ENCODE peak calls at places on chromosomes 1 and 21, in ten cellular contexts. B is AG04450; R is heart right ventricle; L is CD8-positive, alpha-beta T cell; D is adrenal gland; V is GM12864; O is Caco-2; Z is esophagus muscularis mucosa; K is tibial nerve; A is astrocyte of the spinal cord. M is an unnamed sample.
A peak's percentile ranks its signal among the peaks of the same experiment; 100 is the strongest.

GRCh38 chr1:84300991-84301758 is at the start of gene SAMD13:
- DNase-seq in B (peak; percentile 29), R (peak; percentile 84), L (peak; percentile 64), D (peak; percentile 92), V (no peak), O (no peak), Z (no peak), K (peak; percentile 80), A (peak; percentile 78), M (peak; percentile 72)

GRCh38 chr1:161200421-161200991 is 1.7 kb upstream of the ADAMTS4 start:
- DNase-seq in B (no peak), R (no peak), L (no peak), D (no peak), V (no peak), O (no peak), Z (no peak), K (no peak), A (no peak), M (no peak)

GRCh38 chr1:160997323-160998038 is 23.5 kb downstream of the F11R start:
- DNase-seq in B (no peak), R (peak; percentile 83), L (peak; percentile 49), D (peak; percentile 82), V (no peak), O (peak; percentile 83), Z (no peak), K (peak; percentile 41), A (peak; percentile 57), M (peak; percentile 73)

GRCh38 chr1:46284597-46285564 is 18.5 kb downstream of the LRRC41 start:
- DNase-seq in B (peak; percentile 34), R (no peak), L (no peak), D (no peak), V (no peak), O (peak; percentile 60), Z (no peak), K (no peak), A (no peak), M (no peak)

GRCh38 chr1:15758537-15758936 is at the start of gene FBLIM1:
- DNase-seq in B (no peak), R (no peak), L (no peak), D (no peak), V (no peak), O (no peak), Z (no peak), K (no peak), A (no peak), M (no peak)

GRCh38 chr1:172882791-172883386 is 167.9 kb downstream of the TNFSF18 start:
- DNase-seq in B (no peak), R (no peak), L (no peak), D (no peak), V (no peak), O (no peak), Z (no peak), K (no peak), A (no peak), M (no peak)

GRCh38 chr21:34580181-34580700 is 34.7 kb downstream of the RCAN1 start:
- DNase-seq in B (no peak), R (peak; percentile 84), L (no peak), D (peak; percentile 71), V (no peak), O (no peak), Z (no peak), K (no peak), A (no peak), M (no peak)

GRCh38 chr21:23986987-23987386 is 1620.3 kb downstream of the MRPL39 start:
- DNase-seq in B (no peak), R (no peak), L (no peak), D (no peak), V (no peak), O (no peak), Z (no peak), K (no peak), A (no peak), M (no peak)

GRCh38 chr1:2351723-2352122 is 39.6 kb downstream of the MORN1 start:
- DNase-seq in B (no peak), R (no peak), L (no peak), D (no peak), V (no peak), O (no peak), Z (no peak), K (no peak), A (no peak), M (no peak)

GRCh38 chr1:2353215-2353906 is 38.0 kb downstream of the MORN1 start:
- DNase-seq in B (no peak), R (no peak), L (no peak), D (no peak), V (no peak), O (no peak), Z (no peak), K (no peak), A (no peak), M (no peak)

GRCh38 chr1:2350911-2351655 is 40.3 kb downstream of the MORN1 start:
- DNase-seq in B (no peak), R (no peak), L (no peak), D (no peak), V (no peak), O (no peak), Z (no peak), K (no peak), A (no peak), M (no peak)

GRCh38 chr1:2353907-2354438 is 37.4 kb downstream of the MORN1 start:
- DNase-seq in B (no peak), R (no peak), L (no peak), D (no peak), V (no peak), O (no peak), Z (no peak), K (no peak), A (no peak), M (no peak)

DNA sequence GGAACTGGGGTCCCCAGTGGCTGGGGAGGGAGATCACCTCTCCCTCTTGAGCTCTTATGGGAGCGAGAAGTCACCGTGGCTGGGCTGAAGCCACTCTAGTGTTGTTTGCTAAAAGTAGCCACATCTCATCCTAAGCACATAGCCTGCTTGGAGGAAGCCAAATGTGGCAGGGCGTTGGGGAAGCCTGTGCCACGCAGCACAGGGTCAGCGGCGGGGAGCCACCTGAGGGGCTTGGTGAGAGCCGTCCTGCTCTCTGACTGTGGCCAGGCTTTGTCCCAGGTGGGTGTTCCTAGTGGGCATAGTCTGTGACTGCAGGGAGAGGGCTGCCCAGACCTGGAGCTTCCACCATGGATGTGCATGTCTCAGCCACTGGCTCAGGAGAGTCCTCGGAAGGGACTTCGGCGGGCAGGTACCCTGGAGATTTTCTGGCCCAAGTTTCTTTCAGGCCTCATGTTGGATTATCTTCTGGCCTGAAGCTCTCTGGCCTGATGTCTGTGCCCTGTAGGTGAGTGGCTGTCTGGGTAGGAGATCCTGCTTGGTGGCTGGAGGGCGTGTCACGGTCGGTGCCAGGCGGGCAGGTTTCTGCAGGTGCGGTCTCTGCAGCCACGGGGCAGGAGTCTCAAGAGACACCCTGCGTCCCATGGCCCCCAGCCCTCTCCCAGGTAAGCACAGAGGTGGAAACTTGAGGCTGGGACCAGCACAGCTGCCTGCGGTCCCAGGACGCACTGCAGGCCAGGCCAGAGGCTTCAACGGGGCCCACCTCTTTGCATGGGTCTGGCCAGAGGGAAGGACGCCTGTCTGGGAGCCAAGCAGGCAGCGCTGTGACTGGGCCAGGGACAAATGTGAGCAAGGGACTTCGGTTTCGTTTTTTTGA is 38.8 kb downstream of the MORN1 start:
- DNase-seq in B (no peak), R (no peak), L (no peak), D (no peak), V (no peak), O (no peak), Z (no peak), K (no peak), A (no peak), M (no peak)
- TF ChIP-seq CTCF in B (no peak), R (no peak), L (no peak), D (no peak), V (no peak), O (no peak), Z (no peak), K (no peak), A (no peak), M (no peak)

GRCh38 chr1:9557624-9558023 is 18.4 kb downstream of the SLC25A33 start:
- DNase-seq in B (no peak), R (no peak), L (no peak), D (no peak), V (no peak), O (no peak), Z (no peak), K (no peak), A (no peak), M (no peak)

GRCh38 chr1:9558946-9559545 is 19.8 kb downstream of the SLC25A33 start:
- DNase-seq in B (no peak), R (no peak), L (no peak), D (no peak), V (no peak), O (no peak), Z (no peak), K (no peak), A (no peak), M (no peak)

GRCh38 chr1:9558271-9558945 is 19.1 kb downstream of the SLC25A33 start:
- DNase-seq in B (no peak), R (no peak), L (no peak), D (no peak), V (no peak), O (no peak), Z (no peak), K (no peak), A (no peak), M (no peak)

GRCh38 chr1:9561429-9561828 is 22.2 kb downstream of the SLC25A33 start:
- DNase-seq in B (peak; percentile 64), R (peak; percentile 66), L (no peak), D (peak; percentile 44), V (no peak), O (no peak), Z (no peak), K (no peak), A (peak; percentile 93), M (no peak)

GRCh38 chr1:9559673-9560072 is 20.4 kb downstream of the SLC25A33 start:
- DNase-seq in B (no peak), R (no peak), L (peak; percentile 14), D (no peak), V (no peak), O (no peak), Z (no peak), K (no peak), A (no peak), M (no peak)
- H3K4me3 ChIP-seq in B (no peak overlapping the region), R (no peak overlapping the region), L (no peak overlapping the region), D (no peak overlapping the region), V (peak overlapping the region; percentile 1), O (no peak overlapping the region), Z (no peak overlapping the region), K (no peak overlapping the region), A (no peak overlapping the region), M (peak overlapping the region; percentile 22)

DNA sequence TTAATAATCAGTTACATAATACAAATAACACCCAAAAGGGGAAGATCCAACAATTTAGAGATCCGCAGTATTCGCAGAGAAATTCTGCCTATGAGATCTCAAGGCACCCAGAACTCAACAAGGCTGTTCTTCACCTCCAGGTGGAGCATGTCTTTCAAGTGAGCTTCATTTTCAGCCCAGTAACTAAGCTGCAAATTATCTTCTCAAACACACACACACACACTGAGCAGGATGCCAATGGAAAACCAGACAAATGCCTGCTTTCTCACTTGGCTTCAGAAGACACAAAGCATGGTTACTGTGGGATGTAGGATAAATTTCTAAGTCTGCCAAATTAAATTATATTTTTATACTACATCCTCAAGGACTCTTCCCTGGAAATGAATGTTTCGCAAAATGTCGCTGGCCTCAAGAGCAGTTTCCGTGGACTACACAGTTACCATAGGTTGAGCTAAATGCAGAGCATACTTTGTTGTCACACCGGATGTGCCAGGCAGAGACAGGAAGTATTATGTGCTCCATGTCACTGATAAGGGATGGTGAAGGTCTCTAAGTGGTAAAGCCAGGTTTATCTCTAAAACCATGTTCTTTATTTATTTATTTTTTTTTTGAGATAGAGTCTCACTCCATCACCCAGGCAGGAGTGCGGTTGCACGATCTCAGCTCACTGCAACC is 30.3 kb downstream of the UBR4 start:
- DNase-seq in B (no peak), R (no peak), L (peak; percentile 12), D (no peak), V (no peak), O (peak; percentile 36), Z (no peak), K (no peak), A (peak; percentile 36), M (peak; percentile 38)
- TF ChIP-seq CTCF in B (peak; percentile 40), R (peak; percentile 41), L (peak; percentile 36), D (peak; percentile 31), V (peak; percentile 30), O (peak; percentile 58), Z (peak; percentile 28), K (no peak), A (peak; percentile 36), M (peak; percentile 30)

GRCh38 chr1:31409946-31410858 is 2.8 kb upstream of the SERINC2 start:
- DNase-seq in B (no peak), R (no peak), L (no peak), D (peak; percentile 75), V (no peak), O (no peak), Z (no peak), K (no peak), A (no peak), M (no peak)

GRCh38 chr1:31410871-31411270 is 2.1 kb upstream of the SERINC2 start:
- DNase-seq in B (no peak), R (no peak), L (no peak), D (no peak), V (no peak), O (no peak), Z (no peak), K (no peak), A (no peak), M (no peak)

GRCh38 chr1:31412732-31413404 is at the start of gene SERINC2:
- DNase-seq in B (no peak), R (no peak), L (peak; percentile 22), D (no peak), V (no peak), O (no peak), Z (no peak), K (no peak), A (no peak), M (no peak)

GRCh38 chr1:31413405-31414005 is 492 bp downstream of the SERINC2 start:
- DNase-seq in B (no peak), R (peak; percentile 76), L (peak; percentile 20), D (peak; percentile 80), V (no peak), O (no peak), Z (no peak), K (peak; percentile 67), A (peak; percentile 29), M (peak; percentile 30)

DNA sequence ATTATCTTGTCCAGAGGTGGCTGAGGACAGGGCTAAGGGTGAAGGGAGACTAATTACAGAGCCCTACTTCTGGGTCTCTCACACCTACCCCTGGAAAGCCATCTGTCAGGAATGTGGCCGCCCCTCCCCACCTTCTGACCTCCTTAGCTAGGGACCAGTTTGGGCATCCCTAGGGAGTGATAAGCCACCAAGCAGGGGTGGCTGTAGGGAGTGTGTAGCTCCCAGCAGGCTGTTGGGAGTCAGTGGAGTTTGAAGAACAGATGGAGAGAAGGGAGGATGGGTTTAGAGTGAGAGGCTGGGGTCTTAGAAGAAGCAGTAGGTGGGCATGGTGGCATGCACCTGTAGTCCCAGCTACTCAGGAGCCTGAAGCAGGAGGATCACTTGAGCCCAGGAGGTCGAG is 808 bp upstream of the SERINC2 start:
- DNase-seq in B (no peak), R (no peak), L (no peak), D (no peak), V (no peak), O (no peak), Z (no peak), K (no peak), A (no peak), M (no peak)
- H3K4me3 ChIP-seq in B (no peak overlapping the region), R (no peak overlapping the region), L (no peak overlapping the region), D (no peak overlapping the region), V (no peak overlapping the region), O (no peak overlapping the region), Z (no peak overlapping the region), K (no peak overlapping the region), A (no peak overlapping the region), M (no peak overlapping the region)

M was measured in GM12865.